ENCODE peak calls at places on chromosomes 12 and 14, in six cellular contexts. I is breast epithelium; B is CD8-positive, alpha-beta T cell; V is CD4-positive, alpha-beta T cell; W is HCT116; S is mammary epithelial cell. J is an unnamed sample. For H3K9me3, the result is how much of the 10 kb centered on the place peaks cover.

GRCh38 chr12:51977320-51977753 is 25.8 kb downstream of the ACVR1B start:
- DNase-seq in W (no peak), I (no peak), B (no peak), S (no peak), V (no peak), J (no peak)

GRCh38 chr14:80930836-80931389 is 10.6 kb downstream of the CEP128 start:
- DNase-seq in W (no peak), B (peak), S (peak), I (no peak), V (peak), J (no peak)

GRCh38 chr12:89988556-89988955 is 279.9 kb upstream of the ATP2B1 start:
- DNase-seq in W (no peak), S (no peak), V (no peak), B (no peak), I (no peak), J (no peak)

GRCh38 chr12:95804296-95804695 is 13.7 kb upstream of the NTN4 start:
- DNase-seq in V (no peak), W (no peak), B (no peak), I (no peak), S (no peak), J (no peak)

GRCh38 chr14:77310041-77310440 is 10.6 kb downstream of the POMT2 start:
- DNase-seq in V (no peak), S (no peak), I (no peak), W (no peak), B (no peak), J (no peak)

GRCh38 chr12:41683023-41683422 is 461.7 kb downstream of the GXYLT1 start:
- DNase-seq in S (no peak), V (no peak), W (no peak), B (no peak), I (no peak), J (no peak)

GRCh38 chr14:61183486-61183885 is 97.7 kb downstream of the TMEM30B start:
- DNase-seq in S (no peak), V (no peak), B (no peak), W (no peak), I (no peak), J (no peak)

GRCh38 chr12:104796475-104796862 is 161.6 kb downstream of the SLC41A2 start:
- DNase-seq in W (no peak), B (no peak), S (no peak), I (no peak), V (no peak), J (no peak)

GRCh38 chr12:47422656-47423055 is 283.2 kb downstream of the RPAP3 start:
- DNase-seq in V (no peak), W (no peak), B (no peak), I (no peak), S (no peak), J (no peak)

GRCh38 chr12:1837541-1838206 is 17.3 kb downstream of the LRTM2 start:
- DNase-seq in S (no peak), V (no peak), I (no peak), W (no peak), B (no peak), J (no peak)

GRCh38 chr14:70254476-70254961 is 65.8 kb upstream of the SLC8A3 start:
- DNase-seq in I (peak), B (no peak), S (peak), V (no peak), W (no peak), J (no peak)

GRCh38 chr14:70259420-70259819 is 70.7 kb upstream of the SLC8A3 start:
- DNase-seq in B (no peak), S (no peak), I (no peak), W (no peak), V (no peak), J (no peak)

DNA sequence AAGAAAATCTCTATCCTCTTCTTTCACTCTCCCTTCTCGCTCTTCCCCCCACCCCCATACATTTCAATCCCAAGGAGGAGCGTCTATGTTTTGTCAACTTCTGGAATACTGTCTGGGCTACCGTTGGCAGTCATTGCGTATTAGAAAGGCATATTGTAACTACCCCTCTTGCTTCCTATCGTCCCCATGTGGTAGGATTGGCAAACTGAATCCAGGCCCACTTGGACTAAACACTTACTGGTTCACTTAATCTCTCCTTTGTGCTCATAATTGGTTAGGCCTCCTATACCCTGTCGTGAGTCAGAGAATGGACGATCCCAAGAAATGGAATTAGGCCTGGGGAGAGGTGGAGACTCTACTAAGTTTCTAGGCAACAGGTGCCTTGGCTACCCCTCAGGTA is 68.8 kb upstream of the SLC8A3 start:
- DNase-seq in I (no peak), W (peak), V (no peak), S (peak), B (no peak), J (no peak)
- TF ChIP-seq CTCF in I (no peak), W (peak), V (no peak), S (peak), B (no peak), J (no peak)

DNA sequence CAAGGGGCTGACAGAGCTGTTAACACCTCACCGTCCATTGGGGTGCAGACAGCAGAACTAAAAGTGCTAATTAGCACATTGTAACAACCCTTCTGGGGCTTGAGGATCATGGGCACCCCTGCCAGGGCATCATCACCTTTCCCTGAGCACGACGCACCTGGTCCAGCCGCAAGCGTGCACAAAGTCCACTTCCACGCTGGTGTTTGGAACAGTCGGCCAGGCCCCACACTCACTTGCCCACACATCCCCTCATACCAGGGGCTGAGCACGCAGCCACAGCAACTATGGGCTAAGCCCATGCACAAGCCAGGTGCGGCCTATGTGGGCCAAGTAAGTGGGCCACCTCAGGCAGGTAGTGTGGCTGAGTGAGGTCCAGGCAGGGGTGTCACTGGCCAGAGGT is 148.7 kb downstream of the CCDC59 start:
- DNase-seq in V (no peak), W (no peak), S (no peak), B (no peak), I (no peak), J (no peak)
- H3K9me3 ChIP-seq in V (under half), W (under half), S (under half), B (under half), I (under half), J (under half)

DNA sequence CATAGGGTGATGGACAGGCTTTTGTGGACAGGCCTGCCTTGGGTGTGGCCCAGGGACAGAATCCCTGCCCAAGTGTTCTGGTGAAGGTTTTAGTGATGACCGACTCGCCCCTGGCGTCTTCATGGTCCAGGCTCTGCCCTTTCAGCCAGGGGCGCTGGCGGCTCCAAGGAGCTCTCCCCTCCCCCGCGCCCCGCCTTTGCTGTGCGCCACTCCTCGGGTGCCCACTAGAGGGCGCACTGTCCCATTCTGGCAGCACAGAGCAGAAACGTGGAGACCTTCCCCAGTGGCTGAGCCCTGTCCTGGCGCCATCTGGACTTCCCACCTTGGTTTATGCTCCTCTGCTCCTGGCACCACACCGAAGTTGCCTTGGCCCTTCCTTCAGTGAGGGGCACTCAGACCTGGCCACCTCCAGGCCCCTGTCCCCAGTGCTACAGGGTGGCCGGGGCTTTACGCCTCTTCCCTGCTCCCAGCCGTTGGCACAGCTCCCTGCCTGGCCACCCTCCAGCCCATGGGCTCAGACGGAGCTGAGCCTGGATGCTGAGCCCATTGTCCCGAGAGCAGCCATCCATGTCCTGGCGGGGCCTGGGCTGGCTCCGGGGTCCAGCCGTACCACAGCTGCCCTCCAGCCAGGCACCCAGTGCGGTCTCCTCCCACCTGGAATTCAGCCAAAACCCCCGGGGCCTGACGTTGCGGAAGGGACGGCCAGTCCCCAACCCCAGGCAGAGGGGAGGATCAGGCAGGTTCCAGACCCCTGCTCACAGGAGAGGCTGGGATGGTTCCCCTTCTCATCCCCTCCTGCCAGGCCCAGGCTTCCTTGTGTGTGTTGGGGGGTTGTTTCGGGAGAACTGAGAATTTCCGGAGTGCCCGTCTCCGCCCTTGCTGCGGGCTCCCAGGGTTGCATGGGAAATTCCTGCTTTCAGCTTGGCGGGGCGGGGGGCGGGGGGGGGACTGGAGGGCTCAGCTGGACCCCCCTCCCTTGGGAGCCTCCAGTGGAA is 5.6 kb upstream of the CRIP1 start:
- DNase-seq in B (peak), V (peak), S (peak), I (peak), W (peak), J (no peak)
- TF ChIP-seq CTCF in B (peak), V (peak), S (peak), I (peak), W (peak), J (peak)

GRCh38 chr14:26190644-26191043 is 407.2 kb downstream of the NOVA1 start:
- DNase-seq in W (no peak), V (no peak), I (no peak), B (no peak), S (no peak), J (no peak)

GRCh38 chr14:26191666-26192065 is 406.2 kb downstream of the NOVA1 start:
- DNase-seq in I (no peak), S (no peak), W (no peak), V (no peak), B (no peak), J (no peak)

GRCh38 chr14:26199096-26199495 is 398.7 kb downstream of the NOVA1 start:
- DNase-seq in B (no peak), I (no peak), V (no peak), S (no peak), W (no peak), J (no peak)

GRCh38 chr14:26191123-26191522 is 406.7 kb downstream of the NOVA1 start:
- DNase-seq in I (no peak), W (no peak), S (no peak), B (no peak), V (no peak), J (no peak)

DNA sequence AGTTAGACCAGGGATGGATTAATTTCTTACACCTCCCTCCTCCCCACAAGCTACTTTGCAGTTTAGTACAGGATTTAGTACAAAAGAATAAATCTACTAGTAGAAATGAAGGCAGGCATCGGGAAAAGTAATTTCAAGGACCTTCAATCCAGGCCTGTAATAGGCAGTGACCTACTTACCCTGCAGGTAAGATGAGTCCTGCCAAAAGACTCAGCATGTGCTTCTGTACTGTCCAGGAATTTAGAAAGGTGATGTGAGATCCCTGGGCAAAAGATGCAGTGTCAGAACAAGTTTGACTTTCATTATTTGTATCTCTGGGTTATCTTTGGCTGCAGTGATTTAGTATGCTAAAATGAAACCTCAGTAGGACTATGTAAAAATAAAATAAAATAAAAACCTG is 403.0 kb downstream of the NOVA1 start:
- DNase-seq in W (no peak), V (no peak), S (no peak), I (no peak), B (no peak), J (no peak)
- H3K9me3 ChIP-seq in W (under half), V (under half), S (under half), I (under half), B (under half), J (under half)

DNA sequence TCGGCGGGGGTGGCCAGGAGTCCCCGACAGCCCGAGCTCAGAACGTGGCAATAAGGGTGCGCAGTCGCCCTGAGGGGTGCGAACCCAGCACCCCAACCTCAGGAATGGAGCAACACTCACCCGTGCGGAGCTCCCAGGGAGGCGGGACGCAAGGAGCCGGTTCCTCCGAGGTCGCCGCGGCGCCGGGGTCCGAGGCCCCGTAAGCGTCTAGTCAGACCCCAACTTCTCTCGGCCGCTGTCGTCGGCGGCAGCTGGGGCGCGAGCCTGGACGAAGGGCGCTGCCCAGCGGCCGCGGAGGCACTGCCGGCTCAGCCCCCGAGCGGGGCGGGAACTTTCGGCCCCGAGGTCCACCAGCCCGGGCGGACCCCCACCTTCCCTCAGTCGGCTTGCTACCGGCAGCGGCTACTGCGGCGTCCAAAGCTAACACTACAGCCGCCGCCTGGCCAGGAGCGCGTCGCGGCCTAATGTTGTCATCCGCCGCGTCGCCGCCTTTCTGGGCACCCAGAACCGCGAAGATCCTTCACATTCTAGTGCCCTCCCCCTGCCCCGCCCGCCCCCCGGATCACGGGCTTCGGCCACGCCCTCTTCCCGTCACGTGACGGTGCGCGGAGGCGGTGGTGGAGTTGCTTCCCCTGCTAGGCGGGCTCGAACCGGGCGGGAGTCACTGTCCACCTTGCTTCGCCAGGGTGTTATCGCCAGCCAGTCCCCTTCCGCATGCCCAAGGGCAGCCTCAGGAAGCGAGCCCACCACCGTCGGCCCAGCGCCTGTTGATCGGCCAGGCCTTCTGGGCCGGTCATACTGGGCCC is at the start of gene OSBPL8:
- DNase-seq in V (peak), W (peak), S (peak), B (peak), I (peak), J (peak)
- TF ChIP-seq CTCF in V (no peak), W (peak), S (peak), B (no peak), I (no peak), J (no peak)

DNA sequence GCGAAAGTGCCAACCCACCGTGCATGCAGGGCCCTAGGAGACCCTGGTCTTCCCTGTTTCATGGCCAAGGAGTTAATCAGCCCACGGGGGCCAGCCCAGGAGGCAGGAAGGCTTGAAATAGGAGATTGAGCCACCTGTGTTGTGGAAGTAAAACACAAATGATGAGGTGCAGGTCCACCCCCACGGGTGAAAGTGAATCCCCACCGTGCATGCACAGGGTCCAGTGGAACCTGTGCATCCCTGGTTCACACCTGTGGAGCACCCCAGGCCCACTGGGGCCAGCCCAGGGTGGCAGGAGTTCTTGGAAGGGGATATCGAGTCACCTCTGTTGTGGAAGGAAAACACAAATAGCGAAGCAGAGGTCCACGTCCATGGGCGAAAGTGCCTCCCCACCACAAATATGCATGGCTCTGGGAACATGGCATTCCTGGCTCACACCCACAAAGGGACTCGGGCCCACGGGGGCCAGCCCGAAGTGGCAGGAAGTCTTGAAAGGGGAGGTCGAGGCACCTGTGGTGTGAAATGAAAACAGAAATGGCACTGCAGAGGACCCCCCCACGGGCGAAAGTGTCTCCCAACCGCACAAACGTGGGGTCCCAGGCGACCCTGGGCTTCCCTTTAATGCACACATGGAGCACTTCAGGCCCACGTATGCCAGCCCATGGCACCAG is 381.5 kb downstream of the ALG10 start:
- DNase-seq in I (no peak), W (no peak), V (peak), B (no peak), S (no peak), J (peak)
- H3K9me3 ChIP-seq in I (half or more), W (under half), V (half or more), B (under half), S (under half), J (under half)

J was measured in thoracic aorta.